ENCODE peak calls at places on chromosomes 4 and X, in eight cellular contexts. A is LNCaP clone FGC; B is HCT116; N is AG09309; M is CD4-positive, alpha-beta T cell; S is neural crest cell; U is A549; E is right lobe of liver. L is an unnamed sample.

GRCh38 chr4:64545593-64545992 is 136.3 kb upstream of the TECRL start:
- DNase-seq in A (no peak), B (no peak), N (no peak), M (no peak), S (no peak), U (no peak), E (no peak), L (no peak)

GRCh38 chrX:155694649-155695048 is 81.9 kb upstream of the TMLHE start:
- DNase-seq in A (no peak), B (no peak), N (no peak), M (no peak), S (no peak), U (no peak), E (no peak), L (no peak)

GRCh38 chrX:40262641-40263560 is 165.1 kb upstream of the BCOR start:
- DNase-seq in A (peak; percentile 3), B (peak; percentile 7), N (no peak), M (no peak), S (no peak), U (no peak), E (no peak), L (no peak)

GRCh38 chr4:568351-568652 is 7.8 kb downstream of the TMEM271 start:
- DNase-seq in A (no peak), B (no peak), N (no peak), M (no peak), S (no peak), U (no peak), E (no peak), L (peak; percentile 71)

GRCh38 chr4:93684571-93684970 is 144.0 kb upstream of the ATOH1 start:
- DNase-seq in A (no peak), B (no peak), N (no peak), M (no peak), S (no peak), U (no peak), E (no peak), L (no peak)

GRCh38 chr4:19983072-19983471 is 268.6 kb upstream of the SLIT2 start:
- DNase-seq in A (no peak), B (no peak), N (peak; percentile 72), M (no peak), S (no peak), U (no peak), E (no peak), L (no peak)

GRCh38 chr4:7526929-7527535 is 92.3 kb upstream of the PSAPL1 start:
- DNase-seq in A (no peak), B (no peak), N (no peak), M (no peak), S (no peak), U (no peak), E (no peak), L (no peak)

GRCh38 chrX:106897259-106897658 is 5.9 kb downstream of the RIPPLY1 start:
- DNase-seq in A (no peak), B (no peak), N (no peak), M (no peak), S (no peak), U (peak; percentile 18), E (no peak), L (no peak)

GRCh38 chr4:48979897-48980579 is 6.0 kb upstream of the CWH43 start:
- DNase-seq in A (no peak), B (no peak), N (no peak), M (no peak), S (no peak), U (no peak), E (no peak), L (no peak)

GRCh38 chrX:46770006-46770816 is 11.3 kb upstream of the SLC9A7 start:
- DNase-seq in A (no peak), B (no peak), N (no peak), M (no peak), S (no peak), U (no peak), E (no peak), L (no peak)

GRCh38 chr4:62898115-62898514 is 1511.1 kb downstream of the TECRL start:
- DNase-seq in A (no peak), B (no peak), N (no peak), M (no peak), S (no peak), U (no peak), E (no peak), L (no peak)

GRCh38 chrX:46260502-46260901 is 284.7 kb downstream of the ZNF674 start:
- DNase-seq in A (no peak), B (no peak), N (no peak), M (no peak), S (no peak), U (no peak), E (no peak), L (no peak)

GRCh38 chr4:37872310-37872988 is 18.4 kb upstream of the TBC1D1 start:
- DNase-seq in A (no peak), B (no peak), N (no peak), M (no peak), S (no peak), U (no peak), E (no peak), L (no peak)

GRCh38 chrX:103941201-103941975 is 21.0 kb upstream of the TMSB15B start:
- DNase-seq in A (no peak), B (no peak), N (peak; percentile 4), M (no peak), S (no peak), U (peak; percentile 19), E (no peak), L (no peak)

GRCh38 chr4:88765729-88766128 is 68.1 kb upstream of the NAP1L5 start:
- DNase-seq in A (peak; percentile 22), B (no peak), N (peak; percentile 61), M (no peak), S (no peak), U (peak; percentile 15), E (no peak), L (no peak)

GRCh38 chr4:77437079-77437478 is 168.5 kb upstream of the CXCL13 start:
- DNase-seq in A (no peak), B (no peak), N (no peak), M (no peak), S (no peak), U (no peak), E (no peak), L (no peak)

GRCh38 chr4:77433102-77433733 is 172.4 kb upstream of the CXCL13 start:
- DNase-seq in A (peak; percentile 39), B (peak; percentile 42), N (no peak), M (no peak), S (no peak), U (peak; percentile 21), E (no peak), L (no peak)

GRCh38 chr4:77434299-77435092 is 171.1 kb upstream of the CXCL13 start:
- DNase-seq in A (no peak), B (no peak), N (no peak), M (no peak), S (no peak), U (no peak), E (no peak), L (no peak)

GRCh38 chr4:77430847-77431246 is 174.8 kb upstream of the CXCL13 start:
- DNase-seq in A (no peak), B (no peak), N (no peak), M (no peak), S (no peak), U (no peak), E (no peak), L (no peak)

GRCh38 chr4:77432702-77433101 is 172.9 kb upstream of the CXCL13 start:
- DNase-seq in A (no peak), B (no peak), N (no peak), M (no peak), S (no peak), U (no peak), E (no peak), L (no peak)
- TF ChIP-seq CTCF in A (peak; percentile 49), B (peak; percentile 20), N (no peak), M (no peak), S (peak; percentile 18), U (no peak), E (no peak), L (no peak)

GRCh38 chrX:49257074-49257790 is 7.3 kb downstream of the FOXP3 start:
- DNase-seq in A (no peak), B (no peak), N (no peak), M (no peak), S (no peak), U (no peak), E (no peak), L (no peak)
- TF ChIP-seq CTCF in A (no peak), B (no peak), N (no peak), M (no peak), S (no peak), U (no peak), E (no peak), L (no peak)

DNA sequence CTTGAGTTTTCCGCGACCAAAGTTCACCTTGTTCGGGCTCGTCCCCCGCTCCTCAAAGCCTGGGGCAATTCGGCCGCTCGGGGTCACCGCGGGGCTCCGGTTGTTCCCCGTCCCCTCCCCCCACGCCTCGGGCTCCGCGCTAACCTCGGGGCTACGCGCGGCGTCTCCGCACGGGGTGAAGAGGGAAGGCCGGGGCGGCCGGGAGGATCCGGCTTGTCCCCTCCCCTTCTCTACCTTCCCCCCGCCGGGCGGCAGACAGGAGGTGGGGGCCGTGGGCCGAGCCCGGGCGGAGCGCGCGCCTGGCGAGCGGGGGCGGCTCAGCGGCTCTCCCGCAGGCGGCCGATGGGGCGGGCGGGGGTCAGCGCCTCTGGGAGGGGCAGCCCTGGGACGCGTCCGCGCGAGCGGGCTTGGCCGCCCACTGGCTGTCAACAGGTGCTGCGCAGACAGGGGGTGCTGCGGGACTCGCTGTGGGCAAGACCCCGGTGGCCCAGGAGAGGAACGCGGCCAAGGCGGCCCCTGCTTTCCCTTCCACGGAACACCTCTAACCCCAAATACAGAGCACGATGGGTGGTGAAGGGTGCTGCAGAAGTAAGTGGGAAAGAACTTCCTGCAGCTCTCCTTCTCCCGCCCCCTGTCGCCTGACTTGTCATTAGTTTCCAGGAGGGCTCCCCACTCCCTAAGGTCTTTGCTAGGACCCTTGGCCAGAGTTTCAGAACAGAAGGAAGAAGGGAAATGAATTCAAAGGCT is at the start of gene PDGFC:
- DNase-seq in A (no peak), B (no peak), N (no peak), M (no peak), S (peak; percentile 72), U (peak; percentile 55), E (peak; percentile 88), L (peak; percentile 93)
- TF ChIP-seq CTCF in A (peak; percentile 8), B (no peak), N (peak; percentile 41), M (no peak), S (peak; percentile 63), U (peak; percentile 44), E (peak; percentile 56), L (peak; percentile 78)

DNA sequence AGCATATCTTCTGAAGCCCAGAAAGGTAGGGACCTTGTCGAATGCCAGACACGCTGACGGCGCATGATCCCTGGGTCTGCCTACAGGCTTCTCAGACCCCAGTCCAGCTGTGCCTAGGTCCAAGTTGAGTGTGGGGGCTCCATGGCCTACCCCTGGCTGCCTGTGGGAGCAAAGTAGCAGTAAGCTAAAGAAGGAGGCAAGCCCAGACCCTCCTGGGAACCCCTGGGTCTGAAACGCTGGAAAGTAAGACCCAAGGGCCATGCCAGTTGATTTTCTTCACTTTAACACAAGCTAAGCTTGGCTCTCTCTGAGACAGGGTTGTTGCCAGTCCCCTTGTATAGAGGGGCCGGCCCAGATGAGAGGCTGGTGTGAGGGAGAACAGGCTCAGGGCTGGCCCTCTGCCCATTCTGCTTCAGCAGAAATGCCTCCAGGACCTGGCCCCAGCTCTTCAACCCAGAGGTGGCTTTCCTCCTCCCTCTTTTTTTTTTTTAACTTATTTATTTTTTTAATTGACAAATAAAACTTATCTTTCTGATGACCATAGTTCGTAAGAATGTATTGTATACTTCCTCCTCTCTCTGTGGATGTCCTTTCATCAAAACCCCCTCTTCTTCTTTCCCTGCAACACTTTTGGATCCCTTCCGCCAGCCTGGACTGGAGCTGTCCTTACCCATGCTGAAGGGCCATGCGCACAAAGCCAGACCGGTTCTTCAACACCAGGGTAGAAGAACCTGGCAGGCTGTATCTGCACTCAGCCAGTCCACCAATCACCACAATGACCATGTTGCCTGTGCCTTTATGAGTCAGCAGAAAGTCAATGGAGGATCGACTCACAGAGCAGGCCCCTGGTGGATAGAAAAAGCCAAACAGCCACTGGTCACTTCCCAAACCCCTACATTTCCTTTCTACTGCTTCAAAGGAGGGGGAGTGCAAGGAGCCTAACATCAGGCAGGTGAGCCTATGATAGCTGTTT is 7.1 kb downstream of the AWAT2 start:
- DNase-seq in A (peak; percentile 40), B (peak; percentile 12), N (no peak), M (no peak), S (no peak), U (no peak), E (no peak), L (no peak)
- TF ChIP-seq CTCF in A (no peak), B (no peak), N (no peak), M (no peak), S (no peak), U (no peak), E (no peak), L (no peak)

L was measured in chondrocyte.